ENCODE peak calls at places on chromosomes 5 and 9, in four cellular contexts. E is K562, H is prostate gland, I is sigmoid colon. K is an unnamed sample.

GRCh38 chr9:108838017-108838416 is 17.8 kb downstream of the ACTL7B start:
- DNase-seq in E (no peak), H (no peak), I (no peak), K (no peak)

GRCh38 chr9:135015565-135015964 is 71.9 kb upstream of the OLFM1 start:
- DNase-seq in E (no peak), H (no peak), I (no peak), K (no peak)

GRCh38 chr9:995776-996175 is 19.3 kb downstream of the DMRT3 start:
- DNase-seq in E (no peak), H (no peak), I (no peak), K (no peak)

GRCh38 chr9:84875193-84875592 is 205.7 kb downstream of the NTRK2 start:
- DNase-seq in E (no peak), H (no peak), I (no peak), K (no peak)

GRCh38 chr9:89658401-89658800 is 53.6 kb downstream of the GADD45G start:
- DNase-seq in E (no peak), H (no peak), I (peak; percentile 69), K (no peak)

GRCh38 chr9:98097836-98098235 is 21.2 kb downstream of the TRIM14 start:
- DNase-seq in E (no peak), H (peak; percentile 91), I (no peak), K (no peak)

GRCh38 chr5:73966411-73966810 is 340.4 kb downstream of the ARHGEF28 start:
- DNase-seq in E (no peak), H (no peak), I (no peak), K (no peak)

GRCh38 chr9:22342489-22343217 is 104.0 kb upstream of the DMRTA1 start:
- DNase-seq in E (no peak), H (no peak), I (no peak), K (peak; percentile 9)

GRCh38 chr5:168654225-168654624 is 75.1 kb upstream of the PANK3 start:
- DNase-seq in E (no peak), H (no peak), I (no peak), K (no peak)

GRCh38 chr9:1009101-1009707 is 32.7 kb downstream of the DMRT3 start:
- DNase-seq in E (peak; percentile 69), H (peak; percentile 70), I (peak; percentile 87), K (peak; percentile 91)

GRCh38 chr9:36997414-36997813 is 36.7 kb downstream of the PAX5 start:
- DNase-seq in E (no peak), H (no peak), I (no peak), K (no peak)

GRCh38 chr5:177130211-177131018 is 3.2 kb upstream of the NSD1 start:
- DNase-seq in E (no peak), H (no peak), I (peak; percentile 38), K (no peak)

GRCh38 chr5:172164773-172165212 is 23.2 kb downstream of the STK10 start:
- DNase-seq in E (no peak), H (no peak), I (no peak), K (no peak)

GRCh38 chr9:136693490-136694162 is 6.4 kb upstream of the AGPAT2 start:
- DNase-seq in E (peak; percentile 85), H (no peak), I (no peak), K (peak; percentile 91)

GRCh38 chr9:130927995-130928900 is 10.8 kb downstream of the FIBCD1 start:
- DNase-seq in E (peak; percentile 64), H (peak; percentile 34), I (no peak), K (peak; percentile 91)

GRCh38 chr5:32989815-32990214 is 278.7 kb downstream of the NPR3 start:
- DNase-seq in E (no peak), H (no peak), I (no peak), K (no peak)

GRCh38 chr5:92775711-92776615 is 805.1 kb downstream of the NR2F1-AS1 start:
- DNase-seq in E (no peak), H (no peak), I (no peak), K (no peak)

GRCh38 chr9:107488400-107489143 is 997 bp downstream of the KLF4 start:
- DNase-seq in E (no peak), H (peak; percentile 81), I (peak; percentile 94), K (peak; percentile 53)

GRCh38 chr9:107039546-107039945 is 176.6 kb downstream of the ZNF462 start:
- DNase-seq in E (no peak), H (no peak), I (no peak), K (no peak)

GRCh38 chr9:5799314-5799713 is 33.6 kb downstream of the ERMP1 start:
- DNase-seq in E (no peak), H (peak; percentile 32), I (no peak), K (no peak)

GRCh38 chr5:128487041-128487440 is 51.0 kb downstream of the FBN2 start:
- DNase-seq in E (no peak), H (no peak), I (no peak), K (no peak)

GRCh38 chr9:123282343-123283047 is 14.1 kb upstream of the STRBP start:
- DNase-seq in E (no peak), H (no peak), I (peak; percentile 81), K (peak; percentile 70)

GRCh38 chr5:7347377-7347776 is 48.6 kb upstream of the ADCY2 start:
- DNase-seq in E (no peak), H (no peak), I (no peak), K (no peak)

GRCh38 chr9:34961574-34962480 is 3.7 kb downstream of the PHF24 start:
- DNase-seq in E (no peak), H (no peak), I (no peak), K (no peak)

GRCh38 chr5:141940695-141941271 is 17.1 kb downstream of the DELE1 start:
- DNase-seq in E (peak; percentile 38), H (no peak), I (no peak), K (no peak)

GRCh38 chr5:75509956-75510355 is 1.5 kb downstream of the CERT1 start:
- DNase-seq in E (no peak), H (peak; percentile 11), I (peak; percentile 68), K (peak; percentile 43)

GRCh38 chr5:129541648-129542251 is 81.7 kb downstream of the ADAMTS19 start:
- DNase-seq in E (peak; percentile 6), H (no peak), I (no peak), K (no peak)

GRCh38 chr9:8070779-8071444 is 271.3 kb upstream of the DMAC1 start:
- DNase-seq in E (no peak), H (no peak), I (no peak), K (no peak)

GRCh38 chr5:137282216-137282615 is 216.9 kb downstream of the SPOCK1 start:
- DNase-seq in E (no peak), H (no peak), I (no peak), K (no peak)

GRCh38 chr9:38482918-38483592 is 58.8 kb upstream of the IGFBPL1 start:
- DNase-seq in E (no peak), H (no peak), I (no peak), K (no peak)

GRCh38 chr9:16571127-16571848 is 299.2 kb downstream of the BNC2 start:
- DNase-seq in E (no peak), H (no peak), I (no peak), K (no peak)

GRCh38 chr9:127586537-127586936 is 25.5 kb upstream of the STXBP1 start:
- DNase-seq in E (peak; percentile 64), H (peak; percentile 88), I (peak; percentile 94), K (peak; percentile 90)

GRCh38 chr9:20594521-20594920 is 27.8 kb downstream of the MLLT3 start:
- DNase-seq in E (no peak), H (no peak), I (no peak), K (no peak)

GRCh38 chr5:146891511-146891910 is 13.0 kb upstream of the PPP2R2B start:
- DNase-seq in E (no peak), H (no peak), I (no peak), K (no peak)

DNA sequence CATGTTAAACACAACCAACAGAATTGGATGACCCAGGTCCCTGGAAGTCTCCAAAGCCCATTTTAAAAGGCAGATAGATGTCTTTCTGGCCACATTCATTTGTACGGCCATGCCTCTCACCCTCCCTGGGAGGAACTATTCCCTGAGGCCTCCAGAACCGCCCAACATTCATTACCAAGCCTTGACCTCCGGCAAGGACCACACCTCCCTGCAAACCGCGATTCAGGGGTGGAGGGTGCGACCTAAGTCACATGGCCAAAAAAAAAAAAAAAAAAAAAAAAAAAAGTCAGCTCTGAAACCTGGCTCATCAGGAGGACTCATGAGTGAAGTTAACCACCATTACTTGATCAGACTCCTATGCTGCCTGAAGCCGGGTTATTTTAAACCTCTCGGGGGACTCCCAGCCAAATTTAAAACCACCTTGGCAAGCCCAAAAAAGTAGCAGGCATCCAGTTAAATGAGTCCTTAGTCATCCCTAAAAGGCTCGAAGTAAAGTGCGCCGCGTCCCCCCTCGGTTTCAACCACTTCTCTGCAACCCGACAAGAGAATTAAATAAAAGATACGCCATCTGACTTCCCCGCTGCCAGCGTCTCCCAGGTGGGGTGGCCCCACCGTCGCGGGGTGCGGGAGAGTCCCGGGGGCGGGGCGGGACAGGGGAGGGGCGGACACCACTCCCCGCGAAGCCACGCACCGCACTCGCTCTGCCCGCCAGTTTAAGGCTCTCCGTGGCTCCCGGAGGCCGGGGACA is 2.4 kb downstream of the KLF9 start:
- DNase-seq in E (peak; percentile 66), H (peak; percentile 69), I (peak; percentile 89), K (peak; percentile 77)
- TF ChIP-seq POLR2A in E (no peak), H (peak; percentile 54), I (peak; percentile 50), K (no peak)

DNA sequence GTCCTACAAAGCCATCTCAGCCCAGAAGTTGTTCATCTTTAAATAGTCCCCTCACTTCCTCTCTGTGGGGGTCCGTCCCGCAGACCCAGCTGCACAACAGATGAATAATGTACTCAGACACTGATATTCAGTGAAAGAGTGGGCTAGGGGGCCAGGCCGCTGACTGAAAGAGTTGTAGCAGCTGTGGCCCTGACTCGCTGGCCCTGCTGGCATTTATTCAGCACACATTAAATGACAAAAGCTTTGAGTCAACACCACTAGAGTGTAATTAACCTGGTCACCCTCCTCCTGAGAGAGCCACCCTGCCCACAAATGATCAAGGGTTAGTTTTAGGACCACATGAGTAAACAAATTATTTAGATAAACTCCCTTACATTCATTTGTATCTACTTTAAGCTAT is 76.2 kb downstream of the MED10 start:
- DNase-seq in E (no peak), H (no peak), I (no peak), K (no peak)
- TF ChIP-seq CTCF in E (no peak), H (no peak), I (no peak), K (no peak)

GRCh38 chr9:133608881-133609280 is 308 bp downstream of the FAM163B start:
- DNase-seq in E (no peak), H (no peak), I (no peak), K (peak; percentile 11)

GRCh38 chr9:133607381-133607780 is 1.8 kb downstream of the FAM163B start:
- DNase-seq in E (no peak), H (no peak), I (no peak), K (no peak)

GRCh38 chr9:133608382-133608781 is 807 bp downstream of the FAM163B start:
- DNase-seq in E (no peak), H (no peak), I (no peak), K (no peak)

GRCh38 chr9:133607976-133608375 is 1.2 kb downstream of the FAM163B start:
- DNase-seq in E (no peak), H (no peak), I (no peak), K (no peak)

GRCh38 chr9:133609311-133610098 is at the start of gene FAM163B:
- DNase-seq in E (peak; percentile 85), H (peak; percentile 13), I (no peak), K (peak; percentile 35)
- TF ChIP-seq POLR2A in E (no peak), H (no peak), I (no peak), K (no peak)

DNA sequence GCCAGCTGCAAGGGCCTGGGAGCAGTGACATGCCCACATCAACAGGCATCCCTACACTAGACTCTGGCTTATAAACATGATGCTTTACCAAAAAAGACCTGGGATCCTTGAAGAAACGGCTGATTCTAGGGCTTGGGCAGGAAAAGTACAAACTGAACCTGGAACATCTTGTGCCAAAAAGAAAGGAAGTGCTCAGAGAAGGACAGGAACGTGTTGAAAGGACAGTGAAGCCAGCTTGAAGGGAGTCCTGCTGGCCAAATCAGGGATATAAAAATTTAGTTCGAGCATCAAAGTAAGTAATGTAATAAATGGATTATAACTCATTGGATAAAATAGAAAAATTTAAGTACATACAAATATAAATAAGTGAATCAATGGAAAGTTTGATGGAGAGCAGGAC is 58.1 kb downstream of the ALDH7A1 start:
- DNase-seq in E (no peak), H (no peak), I (no peak), K (no peak)
- TF ChIP-seq CTCF in E (no peak), H (peak; percentile 11), I (no peak), K (no peak)

GRCh38 chr5:126391386-126391785 is 31.8 kb upstream of the GRAMD2B start:
- DNase-seq in E (no peak), H (no peak), I (no peak), K (no peak)
- TF ChIP-seq POLR2A in E (no peak), H (no peak), I (no peak), K (no peak)